ENCODE peak calls at places on chromosome 19, in four cellular contexts. E is endodermal cell; U is osteocyte; H is effector memory CD8-positive, alpha-beta T cell. W is an unnamed sample.

GRCh38 chr19:31674503-31675186 is 325.4 kb upstream of the TSHZ3 start:
- DNase-seq in U (no peak), H (no peak), E (no peak), W (no peak)

GRCh38 chr19:54473071-54473941 is at the start of gene CDC42EP5:
- DNase-seq in E (peak; percentile 61), U (peak; percentile 94), H (no peak), W (peak; percentile 55)

GRCh38 chr19:53055117-53055516 is 10.6 kb downstream of the ERVV-2 start:
- DNase-seq in H (no peak), E (no peak), U (no peak), W (peak; percentile 92)

GRCh38 chr19:53057904-53058579 is 13.5 kb downstream of the ERVV-2 start:
- DNase-seq in E (peak; percentile 88), H (no peak), U (no peak), W (peak; percentile 67)

GRCh38 chr19:38711726-38712153 is 32.5 kb downstream of the CAPN12 start:
- DNase-seq in U (no peak), H (no peak), E (no peak), W (peak; percentile 94)

GRCh38 chr19:45958320-45958719 is 15.3 kb downstream of the NOVA2 start:
- DNase-seq in U (no peak), H (no peak), E (no peak), W (no peak)

GRCh38 chr19:2151339-2152229 is at the start of gene AP3D1:
- DNase-seq in E (peak; percentile 100), H (peak; percentile 99), U (peak; percentile 100), W (peak; percentile 100)

GRCh38 chr19:7442423-7442822 is 46.4 kb downstream of the PEX11G start:
- DNase-seq in H (no peak), U (no peak), E (no peak), W (no peak)

GRCh38 chr19:18789883-18790565 is 1.1 kb downstream of the COMP start:
- DNase-seq in E (peak; percentile 89), H (no peak), U (no peak), W (no peak)

W was measured in kidney tubule cell.